ENCODE peak calls at places on chromosomes 6 and 20, in four cellular contexts. One of them, this sample, is unnamed.

GRCh38 chr6:63804381-63804956 is 168.9 kb downstream of the PHF3 start:
- DNase-seq in A549: no peak
- DNase-seq in tibial nerve: no peak
- DNase-seq in spleen: no peak
- DNase-seq in this sample: no peak

GRCh38 chr20:31821427-31821826 is 2.3 kb downstream of the MYLK2 start:
- DNase-seq in A549: no peak
- DNase-seq in tibial nerve: no peak
- DNase-seq in spleen: no peak
- DNase-seq in this sample: no peak

GRCh38 chr20:2149507-2149906 is 47.9 kb downstream of the STK35 start:
- DNase-seq in A549: no peak
- DNase-seq in tibial nerve: no peak
- DNase-seq in spleen: peak
- DNase-seq in this sample: no peak

GRCh38 chr20:51365670-51366069 is 176.8 kb downstream of the NFATC2 start:
- DNase-seq in A549: peak
- DNase-seq in tibial nerve: no peak
- DNase-seq in spleen: peak
- DNase-seq in this sample: no peak

GRCh38 chr6:21595265-21595950 is 1.9 kb downstream of the SOX4 start:
- DNase-seq in A549: peak
- DNase-seq in tibial nerve: peak
- DNase-seq in spleen: peak
- DNase-seq in this sample: peak

GRCh38 chr6:16238658-16239089 is 287 bp downstream of the GMPR start:
- DNase-seq in A549: no peak
- DNase-seq in tibial nerve: no peak
- DNase-seq in spleen: no peak
- DNase-seq in this sample: no peak

GRCh38 chr6:150928882-150929281 is 63.4 kb downstream of the MTHFD1L start:
- DNase-seq in A549: peak
- DNase-seq in tibial nerve: no peak
- DNase-seq in spleen: no peak
- DNase-seq in this sample: no peak

GRCh38 chr6:134074151-134074712 is 21.8 kb upstream of the SLC2A12 start:
- DNase-seq in A549: no peak
- DNase-seq in tibial nerve: no peak
- DNase-seq in spleen: no peak
- DNase-seq in this sample: no peak

GRCh38 chr6:143498428-143498827 is 13.1 kb downstream of the FUCA2 start:
- DNase-seq in A549: no peak
- DNase-seq in tibial nerve: no peak
- DNase-seq in spleen: no peak
- DNase-seq in this sample: no peak

GRCh38 chr6:20173833-20174796 is 38.2 kb downstream of the MBOAT1 start:
- DNase-seq in A549: no peak
- DNase-seq in tibial nerve: no peak
- DNase-seq in spleen: no peak
- DNase-seq in this sample: no peak

GRCh38 chr6:111871725-111872520 is 1.3 kb downstream of the FYN start:
- DNase-seq in A549: no peak
- DNase-seq in tibial nerve: no peak
- DNase-seq in spleen: peak
- DNase-seq in this sample: no peak

GRCh38 chr20:48750941-48751620 is 76.7 kb downstream of the PREX1 start:
- DNase-seq in A549: no peak
- DNase-seq in tibial nerve: no peak
- DNase-seq in spleen: peak
- DNase-seq in this sample: no peak

GRCh38 chr20:33012327-33013189 is 5.1 kb downstream of the BPIFB2 start:
- DNase-seq in A549: no peak
- DNase-seq in tibial nerve: no peak
- DNase-seq in spleen: peak
- DNase-seq in this sample: no peak

GRCh38 chr6:93779086-93779858 is 359.9 kb upstream of the EPHA7 start:
- DNase-seq in A549: peak
- DNase-seq in tibial nerve: no peak
- DNase-seq in spleen: no peak
- DNase-seq in this sample: no peak

GRCh38 chr6:1986454-1987243 is 258.8 kb downstream of the GMDS start:
- DNase-seq in A549: no peak
- DNase-seq in tibial nerve: no peak
- DNase-seq in spleen: no peak
- DNase-seq in this sample: no peak

GRCh38 chr6:127855542-127856159 is 45.2 kb downstream of the THEMIS start:
- DNase-seq in A549: peak
- DNase-seq in tibial nerve: no peak
- DNase-seq in spleen: no peak
- DNase-seq in this sample: no peak

GRCh38 chr20:63974402-63975200 is 4.8 kb downstream of the SAMD10 start:
- DNase-seq in A549: peak
- DNase-seq in tibial nerve: no peak
- DNase-seq in spleen: no peak
- DNase-seq in this sample: peak

GRCh38 chr20:1122388-1123315 is 4.2 kb downstream of the PSMF1 start:
- DNase-seq in A549: peak
- DNase-seq in tibial nerve: peak
- DNase-seq in spleen: no peak
- DNase-seq in this sample: no peak

GRCh38 chr6:165636015-165636414 is 27.0 kb downstream of the PDE10A start:
- DNase-seq in A549: no peak
- DNase-seq in tibial nerve: no peak
- DNase-seq in spleen: no peak
- DNase-seq in this sample: no peak

GRCh38 chr20:49288784-49289696 is 11.2 kb upstream of the ZNFX1 start:
- DNase-seq in A549: no peak
- DNase-seq in tibial nerve: no peak
- DNase-seq in spleen: no peak
- DNase-seq in this sample: no peak

GRCh38 chr6:37456126-37456525 is 23.1 kb downstream of the CMTR1 start:
- DNase-seq in A549: no peak
- DNase-seq in tibial nerve: no peak
- DNase-seq in spleen: no peak
- DNase-seq in this sample: no peak

GRCh38 chr6:128504003-128504654 is 16.3 kb downstream of the PTPRK start:
- DNase-seq in A549: no peak
- DNase-seq in tibial nerve: no peak
- DNase-seq in spleen: no peak
- DNase-seq in this sample: no peak

GRCh38 chr6:130742282-130742681 is 84.9 kb upstream of the SMLR1 start:
- DNase-seq in A549: no peak
- DNase-seq in tibial nerve: no peak
- DNase-seq in spleen: no peak
- DNase-seq in this sample: no peak

GRCh38 chr6:122803056-122803695 is 14.1 kb downstream of the SMPDL3A start:
- DNase-seq in A549: no peak
- DNase-seq in tibial nerve: no peak
- DNase-seq in spleen: no peak
- DNase-seq in this sample: no peak

GRCh38 chr6:14117158-14118090 is at the start of gene CD83:
- DNase-seq in A549: peak
- DNase-seq in tibial nerve: no peak
- DNase-seq in spleen: peak
- DNase-seq in this sample: peak

GRCh38 chr20:10271470-10272219 is 53.0 kb downstream of the SNAP25 start:
- DNase-seq in A549: no peak
- DNase-seq in tibial nerve: no peak
- DNase-seq in spleen: no peak
- DNase-seq in this sample: no peak

GRCh38 chr6:122107256-122107655 is 292.2 kb upstream of the HSF2 start:
- DNase-seq in A549: no peak
- DNase-seq in tibial nerve: no peak
- DNase-seq in spleen: no peak
- DNase-seq in this sample: no peak

GRCh38 chr20:21623074-21623780 is 82.2 kb upstream of the PAX1 start:
- DNase-seq in A549: no peak
- DNase-seq in tibial nerve: no peak
- DNase-seq in spleen: no peak
- DNase-seq in this sample: no peak

DNA sequence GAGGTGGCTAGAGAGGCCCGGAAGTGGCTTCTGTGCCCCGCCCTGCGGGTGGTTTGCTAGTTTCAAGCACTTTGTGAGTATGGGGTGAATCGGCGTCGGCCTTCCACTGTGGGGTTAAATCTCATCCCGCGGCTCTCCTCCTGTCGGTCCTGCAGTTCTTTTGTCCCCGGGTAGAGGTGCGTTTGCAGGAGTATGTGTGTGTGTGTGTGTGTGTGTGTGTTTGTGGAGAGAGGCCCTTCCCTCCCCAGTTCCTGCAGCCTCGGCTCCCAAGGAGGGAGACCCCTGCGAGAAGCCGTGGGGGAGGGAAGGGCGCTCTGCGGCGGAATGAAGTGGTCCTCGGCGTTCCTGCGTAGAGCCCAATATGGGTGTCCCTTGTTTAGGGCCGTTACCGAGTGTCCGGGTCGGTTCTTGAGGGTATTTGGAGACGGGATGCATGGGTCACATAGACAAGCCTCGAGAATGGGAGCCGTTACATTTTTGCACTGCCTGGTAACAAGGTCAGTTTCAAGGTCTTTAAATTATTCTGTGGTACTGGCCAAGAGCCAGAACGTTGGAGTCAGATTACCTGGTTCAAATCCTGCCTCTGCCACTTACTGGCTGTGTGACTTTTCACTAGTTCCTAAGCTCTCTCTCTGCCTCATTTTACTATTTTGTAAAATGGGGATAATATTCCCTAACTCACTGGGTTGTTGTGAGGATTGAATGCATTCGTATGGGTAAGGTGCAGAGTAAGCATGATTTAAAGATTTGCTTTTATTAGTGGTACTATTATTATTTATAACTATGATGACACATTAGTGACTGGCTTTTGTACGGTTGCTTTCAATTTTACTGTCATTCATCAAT is at the start of gene ZKSCAN3:
- DNase-seq in A549: peak
- DNase-seq in tibial nerve: peak
- DNase-seq in spleen: peak
- DNase-seq in this sample: peak
- TF ChIP-seq POLR2A in A549: peak
- TF ChIP-seq POLR2A in tibial nerve: peak
- TF ChIP-seq POLR2A in spleen: no peak
- TF ChIP-seq POLR2A in this sample: peak

GRCh38 chr6:158852312-158853071 is 33.3 kb upstream of the EZR start:
- DNase-seq in A549: no peak
- DNase-seq in tibial nerve: no peak
- DNase-seq in spleen: no peak
- DNase-seq in this sample: no peak

GRCh38 chr6:158853872-158854213 is 34.7 kb upstream of the EZR start:
- DNase-seq in A549: no peak
- DNase-seq in tibial nerve: no peak
- DNase-seq in spleen: no peak
- DNase-seq in this sample: no peak

GRCh38 chr6:158854214-158855101 is 35.3 kb upstream of the EZR start:
- DNase-seq in A549: no peak
- DNase-seq in tibial nerve: no peak
- DNase-seq in spleen: no peak
- DNase-seq in this sample: no peak

GRCh38 chr6:158850807-158851115 is 31.6 kb upstream of the EZR start:
- DNase-seq in A549: no peak
- DNase-seq in tibial nerve: no peak
- DNase-seq in spleen: no peak
- DNase-seq in this sample: no peak

DNA sequence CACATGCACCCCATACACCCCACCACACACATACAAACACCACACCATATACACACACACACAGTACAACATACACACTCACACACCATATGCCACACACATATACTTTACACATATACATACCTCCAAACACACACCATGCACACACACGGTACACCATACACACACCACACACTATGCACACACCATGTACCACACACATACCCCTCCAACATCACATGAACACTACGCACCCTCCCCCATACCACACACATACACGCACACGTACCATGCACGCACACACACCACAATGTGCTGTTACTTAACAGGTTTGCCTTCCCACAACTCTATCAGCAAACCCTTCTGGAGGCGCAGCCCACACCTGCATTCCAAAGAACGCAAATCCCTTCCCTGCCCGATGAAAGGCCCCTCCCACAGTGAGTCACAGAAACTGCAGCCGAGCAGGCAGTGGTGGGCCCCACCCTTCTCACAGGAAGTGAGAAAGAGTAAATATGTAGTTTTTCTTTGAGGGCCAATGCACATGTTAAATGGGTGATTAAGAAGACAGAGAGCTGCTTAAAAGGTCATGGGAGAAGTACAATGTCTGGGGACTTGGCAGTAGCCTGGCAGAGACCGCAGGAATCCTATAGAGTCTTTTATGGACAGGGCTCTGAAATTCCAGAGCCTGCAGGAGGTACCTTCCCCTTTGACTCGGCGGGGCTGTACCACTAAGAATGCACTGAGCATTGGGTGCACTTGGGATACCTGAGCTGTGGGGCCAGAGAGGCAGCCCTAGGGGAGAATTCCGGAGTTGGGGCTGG is 34.1 kb upstream of the EZR start:
- DNase-seq in A549: peak
- DNase-seq in tibial nerve: no peak
- DNase-seq in spleen: peak
- DNase-seq in this sample: peak
- TF ChIP-seq POLR2A in A549: no peak
- TF ChIP-seq POLR2A in tibial nerve: no peak
- TF ChIP-seq POLR2A in spleen: no peak
- TF ChIP-seq POLR2A in this sample: no peak

DNA sequence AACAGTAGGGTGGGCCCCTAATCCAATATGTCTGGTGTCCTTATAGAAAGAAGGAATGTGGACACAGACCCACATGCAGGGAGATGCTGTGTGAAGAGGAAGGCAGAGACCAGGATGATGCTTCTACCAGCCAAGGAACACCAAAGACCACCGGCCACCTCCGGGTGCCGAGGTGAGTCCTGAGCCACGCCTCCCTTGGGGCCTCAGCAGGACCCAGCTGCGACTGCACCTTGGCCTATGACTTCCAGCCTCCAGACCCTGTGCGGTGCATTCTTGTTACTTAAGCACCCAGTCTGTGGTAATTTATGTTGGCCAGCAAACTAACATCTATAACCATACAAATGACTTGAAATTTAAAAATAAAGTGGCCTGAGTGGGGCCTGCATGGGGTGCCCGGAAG is 79.5 kb upstream of the QKI start:
- DNase-seq in A549: no peak
- DNase-seq in tibial nerve: no peak
- DNase-seq in spleen: no peak
- DNase-seq in this sample: no peak
- TF ChIP-seq POLR2A in A549: no peak
- TF ChIP-seq POLR2A in tibial nerve: no peak
- TF ChIP-seq POLR2A in spleen: no peak
- TF ChIP-seq POLR2A in this sample: no peak

GRCh38 chr6:110547266-110547964 is 71.0 kb upstream of the SLC22A16 start:
- DNase-seq in A549: no peak
- DNase-seq in tibial nerve: no peak
- DNase-seq in spleen: no peak
- DNase-seq in this sample: no peak

GRCh38 chr6:110551088-110551487 is 74.7 kb upstream of the SLC22A16 start:
- DNase-seq in A549: no peak
- DNase-seq in tibial nerve: no peak
- DNase-seq in spleen: no peak
- DNase-seq in this sample: no peak

GRCh38 chr6:110550353-110550752 is 73.9 kb upstream of the SLC22A16 start:
- DNase-seq in A549: no peak
- DNase-seq in tibial nerve: no peak
- DNase-seq in spleen: no peak
- DNase-seq in this sample: no peak

GRCh38 chr6:110548124-110548847 is 71.9 kb upstream of the SLC22A16 start:
- DNase-seq in A549: no peak
- DNase-seq in tibial nerve: no peak
- DNase-seq in spleen: no peak
- DNase-seq in this sample: no peak

GRCh38 chr6:110549277-110549676 is 72.9 kb upstream of the SLC22A16 start:
- DNase-seq in A549: no peak
- DNase-seq in tibial nerve: no peak
- DNase-seq in spleen: no peak
- DNase-seq in this sample: no peak
- TF ChIP-seq POLR2A in A549: no peak
- TF ChIP-seq POLR2A in tibial nerve: no peak
- TF ChIP-seq POLR2A in spleen: no peak
- TF ChIP-seq POLR2A in this sample: no peak

This sample was measured in GM12892.